ENCODE peak calls at places on chromosomes 5 and 9, in four cellular contexts. I is GM12878, W is HepG2, A is K562. H is an unnamed sample.

GRCh38 chr5:14739538-14739937 is 75.0 kb downstream of the OTULIN start:
- DNase-seq in W (no peak), A (no peak), I (no peak), H (no peak)

GRCh38 chr5:127934791-127935256 is 148.7 kb upstream of the SLC12A2 start:
- DNase-seq in A (no peak), I (no peak), W (peak), H (peak)

GRCh38 chr9:5920860-5921328 is 30.2 kb downstream of the MLANA start:
- DNase-seq in I (peak), W (no peak), A (no peak), H (no peak)

GRCh38 chr9:131395027-131395744 is 1.3 kb downstream of the PRRC2B start:
- DNase-seq in I (peak), A (peak), W (no peak), H (no peak)

GRCh38 chr5:144332265-144332664 is 161.6 kb downstream of the KCTD16 start:
- DNase-seq in W (no peak), I (no peak), A (no peak), H (no peak)

GRCh38 chr5:93831449-93831848 is 90.0 kb upstream of the POU5F2 start:
- DNase-seq in A (no peak), I (no peak), W (no peak), H (no peak)

GRCh38 chr9:15403155-15403554 is 19.5 kb upstream of the SNAPC3 start:
- DNase-seq in A (peak), I (no peak), W (peak), H (peak)

GRCh38 chr5:9557696-9558095 is 11.8 kb upstream of the SEMA5A start:
- DNase-seq in W (no peak), A (no peak), I (no peak), H (no peak)

GRCh38 chr5:159655757-159656409 is 260.4 kb upstream of the ADRA1B start:
- DNase-seq in W (no peak), A (no peak), I (no peak), H (no peak)

GRCh38 chr9:32490601-32491000 is 35.4 kb downstream of the RIGI start:
- DNase-seq in A (no peak), I (no peak), W (no peak), H (no peak)

GRCh38 chr9:117414906-117415583 is at the start of gene ASTN2:
- DNase-seq in A (no peak), W (no peak), I (no peak), H (no peak)

GRCh38 chr5:135208555-135209494 is 174.8 kb upstream of the PITX1 start:
- DNase-seq in W (peak), I (no peak), A (peak), H (no peak)

GRCh38 chr9:81103597-81104471 is 585.5 kb downstream of the TLE1 start:
- DNase-seq in I (no peak), W (no peak), A (no peak), H (no peak)

GRCh38 chr9:28971881-28972280 is 1398.6 kb upstream of the C9orf72 start:
- DNase-seq in I (no peak), A (no peak), W (no peak), H (no peak)

GRCh38 chr5:132775439-132776076 is 1.5 kb downstream of the SEPTIN8 start:
- DNase-seq in I (no peak), A (no peak), W (no peak), H (no peak)

GRCh38 chr9:128341435-128341849 is 1.1 kb downstream of the SLC27A4 start:
- DNase-seq in W (peak), A (peak), I (no peak), H (peak)

GRCh38 chr9:109817146-109817845 is 37.3 kb downstream of the PALM2AKAP2 start:
- DNase-seq in I (no peak), W (no peak), A (no peak), H (no peak)

GRCh38 chr9:129414377-129415021 is 206.4 kb downstream of the C9orf50 start:
- DNase-seq in A (peak), W (peak), I (no peak), H (no peak)

GRCh38 chr9:365451-365850 is 150.8 kb downstream of the DOCK8 start:
- DNase-seq in W (no peak), I (no peak), A (no peak), H (no peak)

GRCh38 chr9:126522957-126523356 is 90.8 kb upstream of the LMX1B start:
- DNase-seq in A (no peak), I (no peak), W (no peak), H (no peak)

GRCh38 chr5:104171958-104172357 is 609.4 kb upstream of the NUDT12 start:
- DNase-seq in W (no peak), I (no peak), A (no peak), H (no peak)

GRCh38 chr5:5700549-5700948 is 278.1 kb downstream of the ICE1 start:
- DNase-seq in A (no peak), I (no peak), W (no peak), H (no peak)

GRCh38 chr9:113446323-113446740 is 17.2 kb upstream of the RGS3 start:
- DNase-seq in I (peak), W (peak), A (peak), H (peak)

GRCh38 chr5:150663936-150664335 is 2.9 kb downstream of the MYOZ3 start:
- DNase-seq in W (no peak), I (no peak), A (no peak), H (no peak)

GRCh38 chr5:150485770-150486401 is 22.0 kb upstream of the NDST1 start:
- DNase-seq in W (no peak), A (peak), I (no peak), H (peak)

GRCh38 chr9:129270903-129271431 is 92.9 kb upstream of the IER5L start:
- DNase-seq in A (no peak), W (no peak), I (peak), H (no peak)

GRCh38 chr5:158273035-158273434 is 414.1 kb upstream of the CLINT1 start:
- DNase-seq in W (no peak), A (no peak), I (no peak), H (no peak)

GRCh38 chr5:133870661-133871060 is 97.8 kb downstream of the C5orf15 start:
- DNase-seq in A (no peak), I (no peak), W (no peak), H (no peak)

GRCh38 chr5:133867341-133867740 is 101.1 kb downstream of the C5orf15 start:
- DNase-seq in A (no peak), I (no peak), W (no peak), H (no peak)

GRCh38 chr5:133867851-133868545 is 100.4 kb downstream of the C5orf15 start:
- DNase-seq in A (no peak), W (no peak), I (no peak), H (no peak)

GRCh38 chr5:133869675-133869978 is 98.8 kb downstream of the C5orf15 start:
- DNase-seq in W (no peak), A (no peak), I (no peak), H (no peak)

GRCh38 chr5:133868946-133869674 is 99.3 kb downstream of the C5orf15 start:
- DNase-seq in W (peak), I (no peak), A (peak), H (peak)
- TF ChIP-seq FOXK2 in W (no peak), I (no peak), A (no peak), H (no peak)

GRCh38 chr5:180199390-180199789 is 9.6 kb downstream of the RASGEF1C start:
- DNase-seq in I (no peak), A (no peak), W (no peak), H (no peak)

GRCh38 chr5:180198208-180198607 is 10.8 kb downstream of the RASGEF1C start:
- DNase-seq in A (no peak), W (no peak), I (no peak), H (no peak)

GRCh38 chr5:180193749-180194375 is 15.1 kb downstream of the RASGEF1C start:
- DNase-seq in A (no peak), W (no peak), I (no peak), H (no peak)

GRCh38 chr5:180194410-180195345 is 14.3 kb downstream of the RASGEF1C start:
- DNase-seq in I (no peak), A (no peak), W (no peak), H (no peak)

GRCh38 chr5:180197016-180197702 is 11.9 kb downstream of the RASGEF1C start:
- DNase-seq in W (no peak), A (no peak), I (no peak), H (no peak)
- TF ChIP-seq FOXM1 in W (no peak), A (no peak), I (no peak), H (no peak)

DNA sequence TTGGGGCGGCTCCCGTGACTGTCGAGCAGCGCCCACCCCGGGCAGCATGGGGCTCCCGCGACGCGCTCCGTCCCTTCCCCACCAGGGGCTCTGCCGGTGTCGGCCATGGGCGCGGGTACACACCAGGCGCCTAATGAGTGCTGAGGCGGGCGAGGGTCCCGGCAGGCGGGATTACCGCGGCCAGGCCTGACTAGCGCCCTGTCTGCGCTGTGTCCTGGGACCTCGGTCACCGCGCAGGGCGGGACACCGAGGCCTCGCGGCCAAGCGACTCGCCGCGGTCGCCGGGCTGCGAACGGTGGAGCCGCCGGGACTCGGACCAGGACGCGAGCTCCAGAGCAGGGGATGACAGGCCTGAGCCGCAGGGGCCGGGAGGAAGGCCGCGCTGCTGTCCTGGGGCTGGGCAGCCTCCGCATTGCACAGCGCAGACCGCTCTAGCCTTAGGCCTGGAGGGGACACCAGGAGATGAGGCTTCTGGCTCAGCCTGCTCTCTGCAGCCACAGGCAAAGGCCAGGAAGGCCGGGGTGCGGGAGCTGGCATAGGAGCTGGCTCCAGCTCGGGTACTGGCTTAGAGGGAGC is 14.1 kb downstream of the LCN10 start:
- DNase-seq in A (peak), W (no peak), I (no peak), H (peak)
- TF ChIP-seq FOXK2 in A (no peak), W (no peak), I (no peak), H (no peak)

GRCh38 chr5:98416541-98416940 is 356.9 kb upstream of the RGMB start:
- DNase-seq in A (no peak), W (no peak), I (no peak), H (no peak)
- TF ChIP-seq FOXM1 in A (no peak), W (no peak), I (no peak), H (no peak)

GRCh38 chr5:164876793-164877192 is 1371.4 kb downstream of the MAT2B start:
- DNase-seq in A (no peak), W (no peak), I (no peak), H (no peak)

GRCh38 chr5:164881442-164881841 is 1376.0 kb downstream of the MAT2B start:
- DNase-seq in I (no peak), W (no peak), A (no peak), H (no peak)
- TF ChIP-seq FOXK2 in I (no peak), W (no peak), A (no peak), H (no peak)

DNA sequence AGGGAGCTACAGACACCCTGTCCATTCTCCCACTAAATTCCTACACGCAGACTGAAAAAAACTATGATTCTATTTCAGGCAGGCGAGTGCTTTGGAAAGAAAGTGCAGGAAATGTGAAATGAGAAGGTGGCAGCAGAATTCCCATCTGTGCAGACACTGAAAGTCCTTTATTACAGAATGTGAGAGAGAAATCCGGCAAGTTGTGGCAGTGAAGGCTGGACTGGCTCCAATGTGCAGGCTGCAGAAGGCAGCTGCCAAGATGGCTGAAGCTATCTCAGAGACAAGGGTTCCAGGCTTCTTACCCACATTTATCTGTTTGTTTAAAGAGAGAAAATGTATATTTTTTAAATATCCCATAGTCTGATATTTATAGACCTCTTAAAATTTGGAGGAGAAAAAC is 161.8 kb upstream of the VLDLR start:
- DNase-seq in A (no peak), W (no peak), I (no peak), H (no peak)
- TF ChIP-seq FOXM1 in A (no peak), W (no peak), I (no peak), H (no peak)